ENCODE peak calls at places on chromosome 6, in seven cellular contexts. One of them, this sample, is unnamed.

GRCh38 chr6:116476021-116476678 is 15.0 kb downstream of the CALHM6 start:
- DNase-seq in retinal pigment epithelial cell: no peak
- DNase-seq in AG04450: no peak
- DNase-seq in Peyer's patch: peak
- DNase-seq in dorsolateral prefrontal cortex: no peak
- DNase-seq in left lung: no peak
- DNase-seq in foreskin fibroblast: peak
- DNase-seq in this sample: no peak

GRCh38 chr6:40906759-40907158 is 132.3 kb downstream of the UNC5CL start:
- DNase-seq in retinal pigment epithelial cell: no peak
- DNase-seq in AG04450: no peak
- DNase-seq in Peyer's patch: no peak
- DNase-seq in dorsolateral prefrontal cortex: no peak
- DNase-seq in left lung: no peak
- DNase-seq in foreskin fibroblast: peak
- DNase-seq in this sample: no peak

GRCh38 chr6:159061805-159062563 is 17.2 kb upstream of the TAGAP start:
- DNase-seq in retinal pigment epithelial cell: no peak
- DNase-seq in AG04450: no peak
- DNase-seq in Peyer's patch: peak
- DNase-seq in dorsolateral prefrontal cortex: no peak
- DNase-seq in left lung: no peak
- DNase-seq in foreskin fibroblast: no peak
- DNase-seq in this sample: no peak

GRCh38 chr6:158414900-158415299 is 102.6 kb downstream of the TULP4 start:
- DNase-seq in retinal pigment epithelial cell: no peak
- DNase-seq in AG04450: peak
- DNase-seq in Peyer's patch: no peak
- DNase-seq in dorsolateral prefrontal cortex: no peak
- DNase-seq in left lung: no peak
- DNase-seq in foreskin fibroblast: no peak
- DNase-seq in this sample: no peak

GRCh38 chr6:14265049-14266021 is 147.8 kb downstream of the CD83 start:
- DNase-seq in retinal pigment epithelial cell: no peak
- DNase-seq in AG04450: no peak
- DNase-seq in Peyer's patch: no peak
- DNase-seq in dorsolateral prefrontal cortex: no peak
- DNase-seq in left lung: no peak
- DNase-seq in foreskin fibroblast: no peak
- DNase-seq in this sample: peak

GRCh38 chr6:24205020-24205492 is 79.0 kb downstream of the NRSN1 start:
- DNase-seq in retinal pigment epithelial cell: no peak
- DNase-seq in AG04450: peak
- DNase-seq in Peyer's patch: no peak
- DNase-seq in dorsolateral prefrontal cortex: no peak
- DNase-seq in left lung: no peak
- DNase-seq in foreskin fibroblast: peak
- DNase-seq in this sample: no peak

GRCh38 chr6:19804362-19805145 is 32.6 kb upstream of the ID4 start:
- DNase-seq in retinal pigment epithelial cell: peak
- DNase-seq in AG04450: peak
- DNase-seq in Peyer's patch: peak
- DNase-seq in dorsolateral prefrontal cortex: peak
- DNase-seq in left lung: peak
- DNase-seq in foreskin fibroblast: peak
- DNase-seq in this sample: peak

GRCh38 chr6:30889921-30890645 is 5.8 kb downstream of the DDR1 start:
- DNase-seq in retinal pigment epithelial cell: no peak
- DNase-seq in AG04450: no peak
- DNase-seq in Peyer's patch: no peak
- DNase-seq in dorsolateral prefrontal cortex: peak
- DNase-seq in left lung: no peak
- DNase-seq in foreskin fibroblast: no peak
- DNase-seq in this sample: no peak

GRCh38 chr6:119581220-119581619 is 231.7 kb upstream of the MAN1A1 start:
- DNase-seq in retinal pigment epithelial cell: no peak
- DNase-seq in AG04450: no peak
- DNase-seq in Peyer's patch: no peak
- DNase-seq in dorsolateral prefrontal cortex: no peak
- DNase-seq in left lung: no peak
- DNase-seq in foreskin fibroblast: no peak
- DNase-seq in this sample: no peak

GRCh38 chr6:134161036-134161435 is 108.6 kb upstream of the SLC2A12 start:
- DNase-seq in retinal pigment epithelial cell: no peak
- DNase-seq in AG04450: no peak
- DNase-seq in Peyer's patch: no peak
- DNase-seq in dorsolateral prefrontal cortex: no peak
- DNase-seq in left lung: no peak
- DNase-seq in foreskin fibroblast: no peak
- DNase-seq in this sample: no peak

GRCh38 chr6:14450133-14451040 is 332.8 kb downstream of the CD83 start:
- DNase-seq in retinal pigment epithelial cell: no peak
- DNase-seq in AG04450: no peak
- DNase-seq in Peyer's patch: no peak
- DNase-seq in dorsolateral prefrontal cortex: no peak
- DNase-seq in left lung: no peak
- DNase-seq in foreskin fibroblast: no peak
- DNase-seq in this sample: no peak

GRCh38 chr6:154276810-154277577 is 79.6 kb downstream of the IPCEF1 start:
- DNase-seq in retinal pigment epithelial cell: no peak
- DNase-seq in AG04450: no peak
- DNase-seq in Peyer's patch: no peak
- DNase-seq in dorsolateral prefrontal cortex: no peak
- DNase-seq in left lung: no peak
- DNase-seq in foreskin fibroblast: no peak
- DNase-seq in this sample: no peak

GRCh38 chr6:168045141-168045691 is 33.8 kb downstream of the FRMD1 start:
- DNase-seq in retinal pigment epithelial cell: no peak
- DNase-seq in AG04450: no peak
- DNase-seq in Peyer's patch: no peak
- DNase-seq in dorsolateral prefrontal cortex: no peak
- DNase-seq in left lung: no peak
- DNase-seq in foreskin fibroblast: no peak
- DNase-seq in this sample: no peak

GRCh38 chr6:157239671-157240058 is 83.7 kb downstream of the TMEM242 start:
- DNase-seq in retinal pigment epithelial cell: no peak
- DNase-seq in AG04450: no peak
- DNase-seq in Peyer's patch: no peak
- DNase-seq in dorsolateral prefrontal cortex: no peak
- DNase-seq in left lung: no peak
- DNase-seq in foreskin fibroblast: no peak
- DNase-seq in this sample: no peak

GRCh38 chr6:157240960-157241311 is 82.4 kb downstream of the TMEM242 start:
- DNase-seq in retinal pigment epithelial cell: no peak
- DNase-seq in AG04450: no peak
- DNase-seq in Peyer's patch: no peak
- DNase-seq in dorsolateral prefrontal cortex: no peak
- DNase-seq in left lung: no peak
- DNase-seq in foreskin fibroblast: no peak
- DNase-seq in this sample: no peak

GRCh38 chr6:157239148-157239547 is 84.2 kb downstream of the TMEM242 start:
- DNase-seq in retinal pigment epithelial cell: no peak
- DNase-seq in AG04450: no peak
- DNase-seq in Peyer's patch: no peak
- DNase-seq in dorsolateral prefrontal cortex: no peak
- DNase-seq in left lung: no peak
- DNase-seq in foreskin fibroblast: no peak
- DNase-seq in this sample: no peak

GRCh38 chr6:157241411-157241979 is 81.8 kb downstream of the TMEM242 start:
- DNase-seq in retinal pigment epithelial cell: no peak
- DNase-seq in AG04450: no peak
- DNase-seq in Peyer's patch: no peak
- DNase-seq in dorsolateral prefrontal cortex: no peak
- DNase-seq in left lung: no peak
- DNase-seq in foreskin fibroblast: no peak
- DNase-seq in this sample: no peak

DNA sequence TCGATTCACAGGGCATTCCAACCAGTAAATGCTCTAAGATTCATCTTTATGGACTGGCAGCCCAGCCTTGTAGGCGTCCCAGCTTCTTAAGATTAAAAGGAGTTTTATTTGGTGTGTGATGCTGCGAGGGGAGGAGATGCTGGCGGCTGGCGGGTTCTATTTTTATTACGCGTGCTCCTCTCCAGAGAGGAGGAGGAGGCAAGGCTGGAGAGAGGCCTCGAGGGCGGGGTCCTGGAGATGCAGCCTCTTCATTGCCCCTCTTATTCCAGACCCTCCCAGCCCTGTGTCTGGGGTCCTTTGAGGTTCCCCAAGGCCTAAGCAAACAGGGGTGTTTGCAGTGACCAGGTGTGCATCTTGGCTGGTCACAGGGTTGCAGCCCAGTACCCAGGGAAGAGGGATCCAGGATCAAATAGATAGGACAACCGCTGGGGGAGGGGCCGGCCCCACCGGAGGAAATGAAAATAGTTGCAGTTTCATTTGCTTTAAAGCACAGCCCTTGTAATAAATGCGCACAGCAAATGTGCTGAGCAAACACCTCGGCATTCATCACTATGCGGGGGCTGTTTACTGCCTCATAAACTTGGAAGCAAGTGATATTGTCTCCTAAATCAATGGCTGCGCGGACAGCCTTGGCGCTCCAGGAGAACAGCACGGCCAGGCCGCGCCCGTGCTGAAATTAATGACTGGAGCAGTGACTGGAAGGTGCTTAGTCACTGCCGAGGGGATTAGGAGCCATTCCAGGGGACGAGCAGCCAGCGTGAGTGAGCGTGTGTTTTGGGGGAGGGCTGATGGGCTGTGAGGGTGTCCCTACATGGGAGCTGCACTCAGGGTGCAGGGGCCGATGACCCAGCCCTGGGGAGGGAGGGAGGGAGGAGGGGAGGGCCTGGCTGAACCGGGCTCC is 83.0 kb downstream of the TMEM242 start:
- DNase-seq in retinal pigment epithelial cell: no peak
- DNase-seq in AG04450: no peak
- DNase-seq in Peyer's patch: no peak
- DNase-seq in dorsolateral prefrontal cortex: no peak
- DNase-seq in left lung: no peak
- DNase-seq in foreskin fibroblast: peak
- DNase-seq in this sample: peak
- H3K4me3 ChIP-seq in retinal pigment epithelial cell: peak
- H3K4me3 ChIP-seq in AG04450: peak
- H3K4me3 ChIP-seq in Peyer's patch: peak
- H3K4me3 ChIP-seq in dorsolateral prefrontal cortex: no peak
- H3K4me3 ChIP-seq in left lung: peak
- H3K4me3 ChIP-seq in foreskin fibroblast: no peak
- H3K4me3 ChIP-seq in this sample: peak

DNA sequence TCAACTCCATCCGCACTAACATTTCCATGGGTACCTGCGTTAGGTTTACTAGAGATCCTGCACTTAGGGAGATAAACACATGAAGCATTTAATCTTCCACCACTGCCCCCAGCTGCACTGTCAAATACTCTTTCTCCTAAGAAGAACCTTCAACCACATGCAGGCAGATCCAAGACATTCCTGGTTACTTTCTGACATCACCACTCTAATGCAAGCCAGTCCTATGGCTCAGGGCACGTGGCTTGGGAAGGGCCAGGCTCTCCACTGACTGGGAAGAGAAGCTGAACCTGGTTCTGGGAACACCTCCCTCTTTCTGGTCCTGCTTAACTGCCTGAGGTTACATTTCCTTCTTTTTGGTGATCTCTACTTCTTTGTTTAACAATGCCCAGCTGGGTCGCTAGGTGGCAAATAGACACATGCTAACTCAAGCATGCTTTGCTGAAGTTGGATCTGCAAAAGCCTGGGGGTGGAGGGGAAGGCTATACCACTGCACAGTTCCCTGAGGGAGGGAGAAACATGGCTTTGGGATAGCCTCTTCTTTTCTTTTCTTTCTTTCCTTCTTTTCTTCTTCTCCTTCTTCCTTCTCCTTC is 249.8 kb downstream of the GMDS start:
- DNase-seq in retinal pigment epithelial cell: no peak
- DNase-seq in AG04450: peak
- DNase-seq in Peyer's patch: no peak
- DNase-seq in dorsolateral prefrontal cortex: no peak
- DNase-seq in left lung: no peak
- DNase-seq in foreskin fibroblast: no peak
- DNase-seq in this sample: no peak
- TF ChIP-seq CTCF in retinal pigment epithelial cell: no peak
- TF ChIP-seq CTCF in AG04450: no peak
- TF ChIP-seq CTCF in Peyer's patch: no peak
- TF ChIP-seq CTCF in dorsolateral prefrontal cortex: no peak
- TF ChIP-seq CTCF in left lung: no peak
- TF ChIP-seq CTCF in foreskin fibroblast: no peak
- TF ChIP-seq CTCF in this sample: no peak

GRCh38 chr6:43903739-43904290 is 133.8 kb downstream of the VEGFA start:
- DNase-seq in retinal pigment epithelial cell: no peak
- DNase-seq in AG04450: no peak
- DNase-seq in Peyer's patch: no peak
- DNase-seq in dorsolateral prefrontal cortex: no peak
- DNase-seq in left lung: no peak
- DNase-seq in foreskin fibroblast: no peak
- DNase-seq in this sample: no peak
- H3K4me3 ChIP-seq in retinal pigment epithelial cell: no peak
- H3K4me3 ChIP-seq in AG04450: no peak
- H3K4me3 ChIP-seq in Peyer's patch: no peak
- H3K4me3 ChIP-seq in dorsolateral prefrontal cortex: no peak
- H3K4me3 ChIP-seq in left lung: no peak
- H3K4me3 ChIP-seq in foreskin fibroblast: no peak
- H3K4me3 ChIP-seq in this sample: no peak

GRCh38 chr6:75210885-75211739 is 5.3 kb upstream of the COL12A1 start:
- DNase-seq in retinal pigment epithelial cell: no peak
- DNase-seq in AG04450: peak
- DNase-seq in Peyer's patch: peak
- DNase-seq in dorsolateral prefrontal cortex: no peak
- DNase-seq in left lung: no peak
- DNase-seq in foreskin fibroblast: peak
- DNase-seq in this sample: no peak

GRCh38 chr6:75211920-75212590 is 6.2 kb upstream of the COL12A1 start:
- DNase-seq in retinal pigment epithelial cell: no peak
- DNase-seq in AG04450: no peak
- DNase-seq in Peyer's patch: no peak
- DNase-seq in dorsolateral prefrontal cortex: no peak
- DNase-seq in left lung: no peak
- DNase-seq in foreskin fibroblast: no peak
- DNase-seq in this sample: no peak

GRCh38 chr6:75213112-75213511 is 7.3 kb upstream of the COL12A1 start:
- DNase-seq in retinal pigment epithelial cell: no peak
- DNase-seq in AG04450: no peak
- DNase-seq in Peyer's patch: no peak
- DNase-seq in dorsolateral prefrontal cortex: no peak
- DNase-seq in left lung: no peak
- DNase-seq in foreskin fibroblast: no peak
- DNase-seq in this sample: no peak

GRCh38 chr6:75215291-75215690 is 9.4 kb upstream of the COL12A1 start:
- DNase-seq in retinal pigment epithelial cell: no peak
- DNase-seq in AG04450: no peak
- DNase-seq in Peyer's patch: no peak
- DNase-seq in dorsolateral prefrontal cortex: no peak
- DNase-seq in left lung: no peak
- DNase-seq in foreskin fibroblast: no peak
- DNase-seq in this sample: no peak

DNA sequence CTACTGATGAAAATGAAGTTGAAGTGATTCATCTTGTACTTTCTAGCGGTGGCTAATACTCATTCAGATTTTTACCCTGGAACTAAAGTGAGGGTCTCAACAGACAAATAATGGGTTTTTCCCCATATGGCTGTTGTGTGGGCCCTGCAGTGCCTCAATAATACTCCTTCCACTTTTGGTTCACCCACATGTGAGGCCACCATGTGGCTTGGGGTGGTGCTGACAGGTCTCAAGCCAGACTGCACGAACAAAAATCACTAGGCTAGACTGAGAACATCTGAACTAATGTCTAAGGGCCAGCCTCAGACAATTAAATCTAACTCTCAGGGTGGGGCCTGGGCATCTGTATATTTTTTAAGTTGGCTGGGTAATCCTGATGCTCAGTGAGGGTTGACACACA is 7.9 kb upstream of the COL12A1 start:
- DNase-seq in retinal pigment epithelial cell: no peak
- DNase-seq in AG04450: no peak
- DNase-seq in Peyer's patch: no peak
- DNase-seq in dorsolateral prefrontal cortex: no peak
- DNase-seq in left lung: no peak
- DNase-seq in foreskin fibroblast: no peak
- DNase-seq in this sample: no peak
- TF ChIP-seq CTCF in retinal pigment epithelial cell: peak
- TF ChIP-seq CTCF in AG04450: no peak
- TF ChIP-seq CTCF in Peyer's patch: no peak
- TF ChIP-seq CTCF in dorsolateral prefrontal cortex: no peak
- TF ChIP-seq CTCF in left lung: no peak
- TF ChIP-seq CTCF in foreskin fibroblast: no peak
- TF ChIP-seq CTCF in this sample: no peak